ENCODE peak calls at places on chromosomes 2 and 18, in eight cellular contexts. One of them, this sample, is unnamed.

GRCh38 chr2:33340265-33340664 is 136.2 kb upstream of the RASGRP3 start:
- DNase-seq in nephron progenitor cell: no peak
- DNase-seq in stimulated activated CD4-positive, alpha-beta T cell treated with anti-CD3 and anti-CD28 coated beads, Interleukin-1b, Interleukin-23, amount 100 ng/mL, for 24 hours: no peak
- DNase-seq in GM10248: no peak
- DNase-seq in progenitor cell of endocrine pancreas: no peak
- DNase-seq in HFFc6: no peak
- DNase-seq in activated CD8-positive, alpha-beta T cell treated with anti-CD3 and anti-CD28 coated beads for 36 hours: no peak
- DNase-seq in activated naive CD4-positive, alpha-beta T cell treated with anti-CD3 and anti-CD28 coated beads for 36 hours: no peak
- DNase-seq in this sample: no peak

GRCh38 chr2:129061079-129061785 is 742.6 kb upstream of the HS6ST1 start:
- DNase-seq in nephron progenitor cell: no peak
- DNase-seq in stimulated activated CD4-positive, alpha-beta T cell treated with anti-CD3 and anti-CD28 coated beads, Interleukin-1b, Interleukin-23, amount 100 ng/mL, for 24 hours: no peak
- DNase-seq in GM10248: peak; percentile 60
- DNase-seq in progenitor cell of endocrine pancreas: no peak
- DNase-seq in HFFc6: peak; percentile 0
- DNase-seq in activated CD8-positive, alpha-beta T cell treated with anti-CD3 and anti-CD28 coated beads for 36 hours: peak; percentile 8
- DNase-seq in activated naive CD4-positive, alpha-beta T cell treated with anti-CD3 and anti-CD28 coated beads for 36 hours: peak; percentile 10
- DNase-seq in this sample: peak; percentile 17

GRCh38 chr2:1301056-1301455 is 112.2 kb upstream of the TPO start:
- DNase-seq in nephron progenitor cell: no peak
- DNase-seq in stimulated activated CD4-positive, alpha-beta T cell treated with anti-CD3 and anti-CD28 coated beads, Interleukin-1b, Interleukin-23, amount 100 ng/mL, for 24 hours: no peak
- DNase-seq in GM10248: no peak
- DNase-seq in progenitor cell of endocrine pancreas: no peak
- DNase-seq in HFFc6: no peak
- DNase-seq in activated CD8-positive, alpha-beta T cell treated with anti-CD3 and anti-CD28 coated beads for 36 hours: no peak
- DNase-seq in activated naive CD4-positive, alpha-beta T cell treated with anti-CD3 and anti-CD28 coated beads for 36 hours: no peak
- DNase-seq in this sample: no peak

GRCh38 chr2:150013011-150013410 is 425.4 kb upstream of the MMADHC start:
- DNase-seq in nephron progenitor cell: no peak
- DNase-seq in stimulated activated CD4-positive, alpha-beta T cell treated with anti-CD3 and anti-CD28 coated beads, Interleukin-1b, Interleukin-23, amount 100 ng/mL, for 24 hours: no peak
- DNase-seq in GM10248: no peak
- DNase-seq in progenitor cell of endocrine pancreas: no peak
- DNase-seq in HFFc6: no peak
- DNase-seq in activated CD8-positive, alpha-beta T cell treated with anti-CD3 and anti-CD28 coated beads for 36 hours: no peak
- DNase-seq in activated naive CD4-positive, alpha-beta T cell treated with anti-CD3 and anti-CD28 coated beads for 36 hours: no peak
- DNase-seq in this sample: no peak

GRCh38 chr2:70855679-70856078 is 20.1 kb upstream of the CD207 start:
- DNase-seq in nephron progenitor cell: no peak
- DNase-seq in stimulated activated CD4-positive, alpha-beta T cell treated with anti-CD3 and anti-CD28 coated beads, Interleukin-1b, Interleukin-23, amount 100 ng/mL, for 24 hours: no peak
- DNase-seq in GM10248: no peak
- DNase-seq in progenitor cell of endocrine pancreas: no peak
- DNase-seq in HFFc6: no peak
- DNase-seq in activated CD8-positive, alpha-beta T cell treated with anti-CD3 and anti-CD28 coated beads for 36 hours: no peak
- DNase-seq in activated naive CD4-positive, alpha-beta T cell treated with anti-CD3 and anti-CD28 coated beads for 36 hours: no peak
- DNase-seq in this sample: no peak

GRCh38 chr18:36576339-36576738 is 252.5 kb downstream of the TPGS2 start:
- DNase-seq in nephron progenitor cell: no peak
- DNase-seq in stimulated activated CD4-positive, alpha-beta T cell treated with anti-CD3 and anti-CD28 coated beads, Interleukin-1b, Interleukin-23, amount 100 ng/mL, for 24 hours: no peak
- DNase-seq in GM10248: no peak
- DNase-seq in progenitor cell of endocrine pancreas: no peak
- DNase-seq in HFFc6: no peak
- DNase-seq in activated CD8-positive, alpha-beta T cell treated with anti-CD3 and anti-CD28 coated beads for 36 hours: no peak
- DNase-seq in activated naive CD4-positive, alpha-beta T cell treated with anti-CD3 and anti-CD28 coated beads for 36 hours: no peak
- DNase-seq in this sample: no peak

GRCh38 chr2:62467475-62468321 is 38.3 kb downstream of the TMEM17 start:
- DNase-seq in nephron progenitor cell: no peak
- DNase-seq in stimulated activated CD4-positive, alpha-beta T cell treated with anti-CD3 and anti-CD28 coated beads, Interleukin-1b, Interleukin-23, amount 100 ng/mL, for 24 hours: no peak
- DNase-seq in GM10248: no peak
- DNase-seq in progenitor cell of endocrine pancreas: no peak
- DNase-seq in HFFc6: no peak
- DNase-seq in activated CD8-positive, alpha-beta T cell treated with anti-CD3 and anti-CD28 coated beads for 36 hours: no peak
- DNase-seq in activated naive CD4-positive, alpha-beta T cell treated with anti-CD3 and anti-CD28 coated beads for 36 hours: no peak
- DNase-seq in this sample: peak; percentile 70

GRCh38 chr18:58576641-58577251 is 52.1 kb downstream of the ALPK2 start:
- DNase-seq in nephron progenitor cell: no peak
- DNase-seq in stimulated activated CD4-positive, alpha-beta T cell treated with anti-CD3 and anti-CD28 coated beads, Interleukin-1b, Interleukin-23, amount 100 ng/mL, for 24 hours: no peak
- DNase-seq in GM10248: no peak
- DNase-seq in progenitor cell of endocrine pancreas: no peak
- DNase-seq in HFFc6: no peak
- DNase-seq in activated CD8-positive, alpha-beta T cell treated with anti-CD3 and anti-CD28 coated beads for 36 hours: no peak
- DNase-seq in activated naive CD4-positive, alpha-beta T cell treated with anti-CD3 and anti-CD28 coated beads for 36 hours: no peak
- DNase-seq in this sample: no peak

GRCh38 chr2:11379558-11379957 is 35.1 kb upstream of the ROCK2 start:
- DNase-seq in nephron progenitor cell: no peak
- DNase-seq in stimulated activated CD4-positive, alpha-beta T cell treated with anti-CD3 and anti-CD28 coated beads, Interleukin-1b, Interleukin-23, amount 100 ng/mL, for 24 hours: no peak
- DNase-seq in GM10248: no peak
- DNase-seq in progenitor cell of endocrine pancreas: no peak
- DNase-seq in HFFc6: no peak
- DNase-seq in activated CD8-positive, alpha-beta T cell treated with anti-CD3 and anti-CD28 coated beads for 36 hours: no peak
- DNase-seq in activated naive CD4-positive, alpha-beta T cell treated with anti-CD3 and anti-CD28 coated beads for 36 hours: no peak
- DNase-seq in this sample: no peak

GRCh38 chr2:9990735-9991134 is 39.2 kb downstream of the GRHL1 start:
- DNase-seq in nephron progenitor cell: no peak
- DNase-seq in stimulated activated CD4-positive, alpha-beta T cell treated with anti-CD3 and anti-CD28 coated beads, Interleukin-1b, Interleukin-23, amount 100 ng/mL, for 24 hours: no peak
- DNase-seq in GM10248: no peak
- DNase-seq in progenitor cell of endocrine pancreas: no peak
- DNase-seq in HFFc6: no peak
- DNase-seq in activated CD8-positive, alpha-beta T cell treated with anti-CD3 and anti-CD28 coated beads for 36 hours: no peak
- DNase-seq in activated naive CD4-positive, alpha-beta T cell treated with anti-CD3 and anti-CD28 coated beads for 36 hours: peak; percentile 33
- DNase-seq in this sample: no peak

GRCh38 chr18:23872701-23873550 is 141.6 kb upstream of the TTC39C start:
- DNase-seq in nephron progenitor cell: no peak
- DNase-seq in stimulated activated CD4-positive, alpha-beta T cell treated with anti-CD3 and anti-CD28 coated beads, Interleukin-1b, Interleukin-23, amount 100 ng/mL, for 24 hours: no peak
- DNase-seq in GM10248: no peak
- DNase-seq in progenitor cell of endocrine pancreas: no peak
- DNase-seq in HFFc6: no peak
- DNase-seq in activated CD8-positive, alpha-beta T cell treated with anti-CD3 and anti-CD28 coated beads for 36 hours: peak; percentile 44
- DNase-seq in activated naive CD4-positive, alpha-beta T cell treated with anti-CD3 and anti-CD28 coated beads for 36 hours: peak; percentile 57
- DNase-seq in this sample: no peak